ENCODE peak calls at places on chromosomes 1 and 21, in four cellular contexts. H is WTC11, U is OCI-LY7, D is A549. G is an unnamed sample.

GRCh38 chr1:10338047-10338446 is 60.8 kb upstream of the PGD start:
- DNase-seq in H (peak; percentile 66), U (peak; percentile 59), D (peak; percentile 48), G (peak; percentile 41)

GRCh38 chr1:169368406-169368769 is 393 bp downstream of the BLZF1 start:
- DNase-seq in H (no peak), U (peak; percentile 29), D (no peak), G (peak; percentile 19)

GRCh38 chr1:18764362-18764761 is 95.1 kb downstream of the TAS1R2 start:
- DNase-seq in H (no peak), U (no peak), D (no peak), G (no peak)

GRCh38 chr1:155938220-155938627 is 3.2 kb upstream of the RXFP4 start:
- DNase-seq in H (no peak), U (peak; percentile 77), D (peak; percentile 75), G (no peak)

GRCh38 chr1:6745073-6745472 is 40.2 kb upstream of the CAMTA1 start:
- DNase-seq in H (no peak), U (no peak), D (no peak), G (no peak)

GRCh38 chr21:34074283-34075098 is 1.1 kb downstream of the MRPS6 start:
- DNase-seq in H (peak; percentile 31), U (peak; percentile 39), D (no peak), G (peak; percentile 20)

GRCh38 chr1:245182028-245182427 is 27.2 kb downstream of the KIF26B start:
- DNase-seq in H (no peak), U (no peak), D (no peak), G (no peak)

GRCh38 chr1:8818325-8818775 is 910 bp upstream of the RERE start:
- DNase-seq in H (no peak), U (no peak), D (no peak), G (no peak)

GRCh38 chr1:54425152-54425584 is 19.0 kb upstream of the SSBP3 start:
- DNase-seq in H (no peak), U (no peak), D (no peak), G (no peak)
- TF ChIP-seq CTCF in H (no peak), U (no peak), D (no peak), G (no peak)

GRCh38 chr1:25817840-25818501 is 1.8 kb upstream of the MTFR1L start:
- DNase-seq in H (peak; percentile 53), U (no peak), D (no peak), G (no peak)
- TF ChIP-seq CTCF in H (no peak), U (peak; percentile 61), D (no peak), G (no peak)

DNA sequence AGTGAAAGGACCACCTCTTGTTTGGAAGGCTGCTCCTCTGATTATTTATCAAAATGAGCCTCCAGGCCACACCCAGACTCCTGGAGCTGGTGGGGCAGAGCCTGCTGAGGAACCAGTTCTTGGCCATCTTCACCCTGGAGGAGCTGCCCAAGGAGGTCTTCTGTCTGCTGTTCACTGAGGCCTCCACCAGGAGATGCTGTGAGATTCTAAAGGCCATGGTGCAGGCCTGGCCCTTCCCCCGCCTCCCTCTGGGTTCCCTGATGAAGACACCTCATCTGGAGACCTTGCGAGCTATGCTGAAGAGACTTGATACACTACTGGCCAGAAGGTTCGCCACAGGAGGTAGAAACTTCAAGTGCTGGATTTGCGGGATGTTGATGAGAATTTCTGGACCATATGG is 61.7 kb upstream of the GJA8 start:
- DNase-seq in H (no peak), U (no peak), D (peak; percentile 10), G (no peak)
- TF ChIP-seq CTCF in H (no peak), U (peak; percentile 17), D (no peak), G (no peak)

DNA sequence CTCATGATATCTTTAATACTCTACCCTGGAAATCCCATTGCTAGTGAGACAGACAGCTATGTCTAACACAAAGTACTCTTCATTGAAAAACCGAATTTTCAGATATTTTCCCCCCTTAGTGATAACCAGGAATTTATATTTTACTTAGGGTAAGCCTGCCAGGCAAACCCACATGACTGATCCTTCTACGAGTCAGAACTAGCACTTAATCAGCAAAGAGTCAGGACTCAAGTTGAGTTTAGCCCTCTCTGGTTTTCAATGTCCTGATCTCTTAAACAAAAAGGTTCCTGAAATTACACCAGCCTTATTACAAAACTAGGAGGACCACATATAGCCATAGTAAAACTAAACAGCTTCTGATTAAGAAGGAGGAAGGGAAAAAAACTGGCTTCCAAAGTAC is 56.8 kb downstream of the ENAH start:
- DNase-seq in H (no peak), U (no peak), D (no peak), G (no peak)
- TF ChIP-seq CTCF in H (no peak), U (no peak), D (no peak), G (no peak)

DNA sequence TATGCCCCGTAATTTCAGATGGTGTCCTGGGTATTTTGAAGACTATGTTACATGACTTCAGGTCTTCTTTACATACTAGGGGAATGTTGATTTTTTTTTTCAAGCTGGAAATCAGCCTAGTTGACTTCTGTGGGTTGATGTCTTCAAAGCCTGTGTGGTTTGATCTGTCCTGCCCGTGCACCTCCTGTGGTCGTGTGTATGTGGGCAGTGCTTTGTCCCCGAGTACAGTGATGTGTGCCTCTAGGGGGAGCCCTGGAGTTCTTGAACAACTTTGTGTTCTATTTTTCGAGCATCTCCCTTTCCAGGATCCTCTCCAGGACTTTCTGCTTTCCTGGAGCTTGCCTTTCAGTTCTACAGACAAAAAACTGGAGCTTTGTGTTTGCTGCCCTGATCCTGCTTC is 28.9 kb downstream of the OBSCN start:
- DNase-seq in H (peak; percentile 81), U (peak; percentile 56), D (no peak), G (no peak)
- TF ChIP-seq CTCF in H (peak; percentile 51), U (peak; percentile 75), D (no peak), G (peak; percentile 22)

G was measured in nephron progenitor cell.